ENCODE peak calls at places on chromosomes 6 and 20, in four cellular contexts. Y, J, R and W are unnamed samples.

GRCh38 chr6:94956910-94957309 is 620.4 kb upstream of the MANEA start:
- DNase-seq in Y (no peak), J (no peak), R (no peak), W (no peak)

GRCh38 chr6:163828038-163828790 is 413.7 kb downstream of the QKI start:
- DNase-seq in Y (no peak), J (no peak), R (peak), W (no peak)

GRCh38 chr6:37965964-37966676 is 146.6 kb downstream of the ZFAND3 start:
- DNase-seq in Y (no peak), J (peak), R (no peak), W (no peak)

GRCh38 chr20:23340524-23340923 is 10.1 kb upstream of the NXT1 start:
- DNase-seq in Y (peak), J (peak), R (peak), W (peak)

GRCh38 chr20:59121714-59122376 is 41.8 kb upstream of the ZNF831 start:
- DNase-seq in Y (no peak), J (no peak), R (no peak), W (no peak)

GRCh38 chr20:38460040-38460623 is 12.5 kb upstream of the RALGAPB start:
- DNase-seq in Y (no peak), J (peak), R (no peak), W (no peak)

GRCh38 chr20:33209789-33210188 is 7.4 kb upstream of the BPIFA3 start:
- DNase-seq in Y (peak), J (peak), R (peak), W (no peak)

GRCh38 chr6:30518505-30518850 is 29.2 kb downstream of the HLA-E start:
- DNase-seq in Y (no peak), J (no peak), R (no peak), W (no peak)

GRCh38 chr6:3619800-3620199 is 131.7 kb downstream of the PXDC1 start:
- DNase-seq in Y (no peak), J (no peak), R (no peak), W (no peak)

GRCh38 chr6:124770784-124771183 is 191.5 kb upstream of the RNF217 start:
- DNase-seq in Y (no peak), J (no peak), R (no peak), W (no peak)

GRCh38 chr20:7772376-7772775 is 167.9 kb downstream of the HAO1 start:
- DNase-seq in Y (no peak), J (peak), R (no peak), W (no peak)

GRCh38 chr6:6494677-6495076 is 93.8 kb upstream of the LY86 start:
- DNase-seq in Y (peak), J (no peak), R (peak), W (peak)

GRCh38 chr6:32086661-32087573 is 22.2 kb downstream of the TNXB start:
- DNase-seq in Y (no peak), J (peak), R (no peak), W (no peak)

GRCh38 chr6:17352302-17352701 is 41.1 kb upstream of the CAP2 start:
- DNase-seq in Y (no peak), J (no peak), R (no peak), W (no peak)

GRCh38 chr6:101397199-101397598 is 3.7 kb downstream of the GRIK2 start:
- DNase-seq in Y (no peak), J (peak), R (no peak), W (no peak)

GRCh38 chr6:50185006-50185405 is 135.3 kb upstream of the DEFB112 start:
- DNase-seq in Y (no peak), J (no peak), R (no peak), W (no peak)

GRCh38 chr20:52972965-52973819 is 1.0 kb downstream of the TSHZ2 start:
- DNase-seq in Y (peak), J (no peak), R (peak), W (peak)

GRCh38 chr6:155335265-155335664 is 21.0 kb upstream of the TFB1M start:
- DNase-seq in Y (no peak), J (no peak), R (no peak), W (no peak)

GRCh38 chr20:44856847-44857448 is 28.6 kb upstream of the YWHAB start:
- DNase-seq in Y (no peak), J (no peak), R (no peak), W (no peak)

GRCh38 chr20:37511605-37512275 is 9.3 kb upstream of the NNAT start:
- DNase-seq in Y (no peak), J (no peak), R (no peak), W (no peak)

GRCh38 chr6:141402489-141402888 is 730.2 kb upstream of the GJE1 start:
- DNase-seq in Y (no peak), J (no peak), R (no peak), W (no peak)

GRCh38 chr20:54539521-54540046 is 64.2 kb downstream of the DOK5 start:
- DNase-seq in Y (no peak), J (peak), R (no peak), W (no peak)

GRCh38 chr6:26459023-26459810 is 1.5 kb downstream of the BTN2A1 start:
- DNase-seq in Y (no peak), J (no peak), R (no peak), W (no peak)

GRCh38 chr20:36482044-36482473 is 59.3 kb upstream of the MYL9 start:
- DNase-seq in Y (no peak), J (no peak), R (peak), W (no peak)

GRCh38 chr20:48615871-48616270 is 211.9 kb downstream of the PREX1 start:
- DNase-seq in Y (no peak), J (no peak), R (no peak), W (no peak)

GRCh38 chr20:61486198-61486597 is 234.1 kb downstream of the CDH4 start:
- DNase-seq in Y (no peak), J (no peak), R (no peak), W (no peak)

GRCh38 chr6:98832282-98833100 is 1.9 kb upstream of the POU3F2 start:
- DNase-seq in Y (no peak), J (peak), R (no peak), W (peak)

GRCh38 chr6:159043236-159043635 is 1.6 kb downstream of the TAGAP start:
- DNase-seq in Y (no peak), J (no peak), R (no peak), W (no peak)

GRCh38 chr6:80174931-80175572 is 68.6 kb downstream of the BCKDHB start:
- DNase-seq in Y (no peak), J (peak), R (no peak), W (no peak)

GRCh38 chr20:24994470-24995368 is 2.2 kb upstream of the APMAP start:
- DNase-seq in Y (peak), J (peak), R (peak), W (peak)

GRCh38 chr6:33430991-33431879 is 11.4 kb downstream of the SYNGAP1 start:
- DNase-seq in Y (peak), J (peak), R (peak), W (peak)

GRCh38 chr20:50980071-50980681 is 21.6 kb downstream of the MOCS3 start:
- DNase-seq in Y (no peak), J (peak), R (no peak), W (no peak)

GRCh38 chr20:51373713-51374481 is 168.6 kb downstream of the NFATC2 start:
- DNase-seq in Y (no peak), J (peak), R (no peak), W (no peak)

GRCh38 chr6:40550096-40550731 is 37.0 kb downstream of the LRFN2 start:
- DNase-seq in Y (peak), J (peak), R (no peak), W (no peak)

GRCh38 chr6:24154121-24154520 is 28.1 kb downstream of the NRSN1 start:
- DNase-seq in Y (no peak), J (no peak), R (no peak), W (no peak)

GRCh38 chr6:47362857-47363461 is 53.3 kb upstream of the TNFRSF21 start:
- DNase-seq in Y (no peak), J (no peak), R (no peak), W (no peak)

GRCh38 chr6:139336488-139336887 is 38.0 kb downstream of the CITED2 start:
- DNase-seq in Y (no peak), J (peak), R (peak), W (no peak)

DNA sequence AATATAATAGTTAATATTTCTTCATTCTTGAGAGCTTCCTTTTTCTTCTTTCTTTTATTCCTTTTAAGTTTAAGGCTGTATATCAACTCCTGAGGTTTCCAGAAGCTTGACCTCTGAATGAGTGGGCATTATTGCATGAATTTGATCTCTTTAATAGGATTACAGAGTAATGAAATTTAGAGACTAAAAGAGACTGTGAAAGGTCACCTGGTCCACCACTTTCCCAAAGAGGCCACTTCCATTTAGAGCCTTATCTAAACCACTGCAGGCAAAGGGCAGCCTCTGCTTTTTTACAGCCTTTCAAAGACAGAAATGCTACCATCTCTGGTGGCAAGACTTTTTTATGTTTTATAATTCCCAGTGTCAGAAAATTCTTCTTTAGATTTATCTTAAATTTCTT is 215.3 kb upstream of the HS3ST5 start:
- DNase-seq in Y (no peak), J (no peak), R (no peak), W (no peak)
- TF ChIP-seq CTCF in Y (no peak), J (no peak), R (no peak), W (no peak)

GRCh38 chr20:3461191-3461874 is 9.5 kb upstream of the ATRN start:
- DNase-seq in Y (no peak), J (peak), R (no peak), W (no peak)
- TF ChIP-seq CTCF in Y (no peak), J (no peak), R (no peak), W (no peak)

DNA sequence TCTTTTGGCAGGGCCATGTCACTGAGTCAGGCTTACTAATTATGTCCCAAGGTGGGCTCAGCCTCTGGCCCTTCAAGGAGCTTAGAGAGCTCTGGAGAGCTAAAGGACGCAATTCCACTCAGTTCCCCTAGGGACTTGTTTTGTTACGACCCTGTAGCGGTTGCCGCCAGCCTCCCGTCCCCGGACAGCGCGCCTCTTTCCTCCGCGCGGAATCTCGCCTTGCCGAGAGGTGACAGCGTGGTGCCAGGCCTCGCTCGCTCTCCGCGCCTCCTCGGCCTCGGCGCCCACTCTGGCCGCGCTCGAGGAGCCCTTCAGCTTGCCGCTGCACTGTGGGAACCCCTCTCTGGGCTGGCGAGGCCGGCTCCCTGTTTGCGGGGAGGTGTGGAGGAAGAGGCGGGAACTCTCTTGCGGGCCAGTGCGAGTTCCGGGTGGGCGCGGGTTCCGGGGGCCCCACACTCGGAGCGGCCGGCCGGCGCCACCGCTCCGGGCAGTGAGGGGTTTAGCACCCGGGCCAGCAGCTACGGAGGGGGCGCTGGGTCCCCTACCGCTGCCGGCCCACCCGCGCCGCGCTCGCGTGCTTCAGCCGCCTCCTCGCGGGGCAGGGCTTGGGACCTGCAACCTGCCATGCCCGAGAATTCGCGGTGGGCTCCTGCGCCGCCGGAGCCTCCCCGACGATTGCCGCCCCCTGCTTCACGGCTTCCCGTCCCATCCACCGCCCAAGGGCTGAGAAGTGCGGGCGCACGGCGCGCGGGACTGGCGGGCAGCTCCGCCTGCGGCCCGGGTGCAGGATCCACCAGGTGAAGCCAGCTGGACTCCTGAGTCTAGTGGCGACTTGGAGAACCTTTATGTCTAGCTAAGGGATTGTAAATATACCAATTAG is 9.9 kb upstream of the ZNF311 start:
- DNase-seq in Y (no peak), J (peak), R (no peak), W (no peak)
- TF ChIP-seq CTCF in Y (peak), J (no peak), R (no peak), W (no peak)

GRCh38 chr20:6140947-6141346 is 18.1 kb upstream of the FERMT1 start:
- DNase-seq in Y (no peak), J (no peak), R (no peak), W (no peak)
- TF ChIP-seq CTCF in Y (peak), J (peak), R (no peak), W (no peak)

DNA sequence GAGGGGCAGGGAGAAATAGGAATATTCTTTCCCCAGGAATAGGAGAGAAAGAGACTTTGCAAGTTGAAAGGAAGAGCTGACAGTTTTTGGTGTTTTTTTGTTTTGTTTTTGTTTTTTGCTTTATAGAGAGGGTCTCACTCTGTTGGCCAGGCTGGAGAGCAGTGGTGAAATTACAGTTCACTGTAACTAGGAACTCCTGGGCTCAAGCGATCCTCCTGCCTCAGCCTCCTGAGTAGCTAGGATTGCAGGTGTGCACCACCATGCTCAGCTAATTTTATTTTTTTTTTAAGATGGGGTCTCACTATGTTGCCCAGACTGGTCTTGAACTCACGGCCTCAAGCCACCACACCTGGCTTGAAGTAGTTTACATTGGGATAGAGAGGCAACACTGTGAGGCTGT is 8.0 kb upstream of the L3MBTL3 start:
- DNase-seq in Y (no peak), J (no peak), R (no peak), W (no peak)
- TF ChIP-seq CTCF in Y (no peak), J (no peak), R (no peak), W (no peak)

GRCh38 chr20:47220161-47220582 is 136.3 kb downstream of the ZMYND8 start:
- DNase-seq in Y (peak), J (peak), R (peak), W (peak)
- TF ChIP-seq CTCF in Y (peak), J (peak), R (peak), W (peak)

GRCh38 chr6:117908246-117909107 is 1.4 kb downstream of the SLC35F1 start:
- DNase-seq in Y (peak), J (no peak), R (no peak), W (peak)

GRCh38 chr6:117906905-117907599 is at the start of gene SLC35F1:
- DNase-seq in Y (peak), J (peak), R (peak), W (peak)

GRCh38 chr6:117909638-117910037 is 2.6 kb downstream of the SLC35F1 start:
- DNase-seq in Y (no peak), J (no peak), R (no peak), W (no peak)

GRCh38 chr6:117907600-117908245 is 659 bp downstream of the SLC35F1 start:
- DNase-seq in Y (peak), J (no peak), R (peak), W (peak)

DNA sequence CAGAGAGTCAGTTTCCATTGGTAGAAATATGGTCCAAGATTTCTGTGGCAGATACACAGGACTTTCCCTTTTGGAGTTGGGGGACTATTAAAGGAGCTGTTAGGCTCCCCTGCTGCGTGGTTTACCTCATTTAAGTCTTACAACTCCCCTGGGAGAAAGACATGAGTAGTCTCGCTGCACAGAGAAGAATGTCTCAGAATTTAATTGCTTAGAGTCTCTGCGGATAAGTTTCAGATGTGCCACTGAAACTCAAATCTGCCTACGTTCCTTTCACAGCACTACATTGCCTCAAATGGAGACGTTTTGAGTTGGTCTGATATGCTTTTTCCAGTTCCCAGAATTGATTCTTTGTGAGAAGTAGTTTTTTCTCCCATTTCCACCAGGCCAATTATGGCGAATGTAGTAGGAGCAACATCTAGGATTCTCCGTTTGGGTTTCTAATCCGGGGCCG is 585 bp upstream of the SLC35F1 start:
- DNase-seq in Y (no peak), J (no peak), R (no peak), W (no peak)
- TF ChIP-seq CTCF in Y (no peak), J (no peak), R (no peak), W (no peak)